ENCODE peak calls at places on chromosomes 4 and X, in four cellular contexts. M is fibroblast of mammary gland; C is CD8-positive, alpha-beta memory T cell; K is psoas muscle. B is an unnamed sample.

GRCh38 chrX:71181558-71181909 is 36.9 kb downstream of the NLGN3 start:
- DNase-seq in K (no peak), M (no peak), C (no peak), B (no peak)

GRCh38 chr4:107599841-107600240 is 120.2 kb downstream of the PAPSS1 start:
- DNase-seq in M (no peak), C (no peak), K (no peak), B (no peak)

GRCh38 chrX:1462596-1463251 is 10.0 kb upstream of the ASMTL start:
- DNase-seq in M (peak), K (no peak), C (peak), B (peak)

GRCh38 chr4:183390374-183390773 is 54.1 kb upstream of the CDKN2AIP start:
- DNase-seq in K (no peak), M (no peak), C (no peak), B (no peak)

GRCh38 chr4:117064297-117064696 is 21.1 kb downstream of the TRAM1L1 start:
- DNase-seq in K (no peak), M (no peak), C (no peak), B (peak)

GRCh38 chr4:41887821-41888699 is 47.2 kb upstream of the TMEM33 start:
- DNase-seq in K (no peak), C (no peak), M (peak), B (peak)

GRCh38 chrX:46838974-46839480 is 2.2 kb downstream of the RP2 start:
- DNase-seq in M (no peak), K (no peak), C (no peak), B (no peak)

GRCh38 chr4:157459789-157460188 is 239.3 kb downstream of the GRIA2 start:
- DNase-seq in K (no peak), C (no peak), M (no peak), B (no peak)

GRCh38 chrX:16838202-16839066 is 31.7 kb downstream of the RBBP7 start:
- DNase-seq in M (peak), K (peak), C (no peak), B (peak)

GRCh38 chrX:71253253-71254091 is 468 bp downstream of the ZMYM3 start:
- DNase-seq in C (no peak), M (peak), K (peak), B (peak)

GRCh38 chr4:103011378-103012025 is 8.0 kb downstream of the SLC9B1 start:
- DNase-seq in M (peak), K (no peak), C (no peak), B (no peak)

GRCh38 chrX:135985123-135985973 is at the start of gene SLC9A6:
- DNase-seq in C (peak), M (peak), K (peak), B (peak)

GRCh38 chr4:159269143-159269542 is 166.3 kb downstream of the RAPGEF2 start:
- DNase-seq in K (no peak), C (no peak), M (no peak), B (no peak)

GRCh38 chrX:9598344-9598743 is 133.5 kb downstream of the TBL1X start:
- DNase-seq in K (no peak), M (no peak), C (no peak), B (no peak)

GRCh38 chr4:170476351-170476750 is 386.6 kb upstream of the AADAT start:
- DNase-seq in M (no peak), C (no peak), K (no peak), B (no peak)

GRCh38 chr4:125994024-125994423 is 679.3 kb downstream of the FAT4 start:
- DNase-seq in C (no peak), K (no peak), M (no peak), B (no peak)

GRCh38 chr4:1055721-1056590 is 44.5 kb downstream of the FGFRL1 start:
- DNase-seq in C (peak), M (peak), K (no peak), B (no peak)

GRCh38 chr4:84691170-84691691 is 108.3 kb downstream of the CDS1 start:
- DNase-seq in C (no peak), M (peak), K (no peak), B (peak)

GRCh38 chr4:1502976-1503375 is 96.7 kb upstream of the NKX1-1 start:
- DNase-seq in C (no peak), M (no peak), K (no peak), B (no peak)

GRCh38 chr4:121696140-121696640 is 590 bp downstream of the ANXA5 start:
- DNase-seq in C (peak), M (peak), K (peak), B (peak)

GRCh38 chr4:88215351-88215750 is 56.9 kb upstream of the ABCG2 start:
- DNase-seq in M (peak), K (no peak), C (no peak), B (no peak)

GRCh38 chr4:38242110-38242509 is 281.9 kb downstream of the PTTG2 start:
- DNase-seq in K (no peak), C (no peak), M (no peak), B (no peak)

GRCh38 chr4:53902786-53903185 is 161.6 kb downstream of the CHIC2 start:
- DNase-seq in M (peak), C (no peak), K (no peak), B (no peak)

GRCh38 chr4:151990201-151990600 is 229.4 kb upstream of the GATB start:
- DNase-seq in C (no peak), K (no peak), M (peak), B (peak)

GRCh38 chr4:7842384-7843279 is 97.0 kb downstream of the AFAP1 start:
- DNase-seq in K (peak), M (peak), C (no peak), B (peak)
- H3K4me3 ChIP-seq in K (no peak), M (peak), C (no peak), B (no peak)

GRCh38 chrX:427812-428725 is 41.4 kb upstream of the PPP2R3B start:
- DNase-seq in C (no peak), K (no peak), M (no peak), B (no peak)
- H3K4me3 ChIP-seq in C (no peak), K (peak), M (no peak), B (no peak)

GRCh38 chrX:40877869-40878268 is 142.5 kb upstream of the MED14 start:
- DNase-seq in C (peak), K (no peak), M (peak), B (peak)
- H3K4me3 ChIP-seq in C (no peak), K (peak), M (no peak), B (no peak)

GRCh38 chrX:281166-281999 is at the start of gene PLCXD1:
- DNase-seq in C (no peak), K (no peak), M (no peak), B (peak)
- H3K4me3 ChIP-seq in C (no peak), K (no peak), M (peak), B (peak)

B was measured in astrocyte of the spinal cord.